ENCODE peak calls at places on chromosome 10, in eight cellular contexts. One of them, this sample, is unnamed. For H3K4me1, the result is how much of the 10 kb centered on the place peaks cover.

GRCh38 chr10:73209705-73210104 is 37.4 kb downstream of the DNAJC9 start:
- DNase-seq in effector memory CD4-positive, alpha-beta T cell: no peak
- DNase-seq in heart left ventricle: no peak
- DNase-seq in upper lobe of right lung: no peak
- DNase-seq in lung: no peak
- DNase-seq in adrenal gland: no peak
- DNase-seq in GM23338: no peak
- DNase-seq in suprapubic skin: no peak
- DNase-seq in this sample: no peak

GRCh38 chr10:74103560-74104248 is 46.9 kb downstream of the AP3M1 start:
- DNase-seq in effector memory CD4-positive, alpha-beta T cell: no peak
- DNase-seq in heart left ventricle: no peak
- DNase-seq in upper lobe of right lung: no peak
- DNase-seq in lung: no peak
- DNase-seq in adrenal gland: no peak
- DNase-seq in GM23338: peak
- DNase-seq in suprapubic skin: no peak
- DNase-seq in this sample: no peak

GRCh38 chr10:71588685-71589084 is 130.9 kb downstream of the C10orf105 start:
- DNase-seq in effector memory CD4-positive, alpha-beta T cell: no peak
- DNase-seq in heart left ventricle: no peak
- DNase-seq in upper lobe of right lung: peak
- DNase-seq in lung: no peak
- DNase-seq in adrenal gland: no peak
- DNase-seq in GM23338: no peak
- DNase-seq in suprapubic skin: no peak
- DNase-seq in this sample: no peak

GRCh38 chr10:119686465-119687191 is 35.4 kb downstream of the BAG3 start:
- DNase-seq in effector memory CD4-positive, alpha-beta T cell: peak
- DNase-seq in heart left ventricle: peak
- DNase-seq in upper lobe of right lung: peak
- DNase-seq in lung: peak
- DNase-seq in adrenal gland: peak
- DNase-seq in GM23338: peak
- DNase-seq in suprapubic skin: peak
- DNase-seq in this sample: peak

GRCh38 chr10:93680414-93681047 is 21.9 kb downstream of the FRA10AC1 start:
- DNase-seq in effector memory CD4-positive, alpha-beta T cell: no peak
- DNase-seq in heart left ventricle: no peak
- DNase-seq in upper lobe of right lung: no peak
- DNase-seq in lung: no peak
- DNase-seq in adrenal gland: no peak
- DNase-seq in GM23338: peak
- DNase-seq in suprapubic skin: no peak
- DNase-seq in this sample: peak

GRCh38 chr10:47311193-47311899 is 10.9 kb upstream of the GDF2 start:
- DNase-seq in effector memory CD4-positive, alpha-beta T cell: peak
- DNase-seq in heart left ventricle: peak
- DNase-seq in upper lobe of right lung: no peak
- DNase-seq in lung: no peak
- DNase-seq in adrenal gland: no peak
- DNase-seq in GM23338: no peak
- DNase-seq in suprapubic skin: no peak
- DNase-seq in this sample: no peak

GRCh38 chr10:132687893-132688579 is 97.9 kb downstream of the NKX6-2 start:
- DNase-seq in effector memory CD4-positive, alpha-beta T cell: no peak
- DNase-seq in heart left ventricle: no peak
- DNase-seq in upper lobe of right lung: peak
- DNase-seq in lung: no peak
- DNase-seq in adrenal gland: no peak
- DNase-seq in GM23338: no peak
- DNase-seq in suprapubic skin: peak
- DNase-seq in this sample: no peak

GRCh38 chr10:6068422-6068821 is 6.3 kb upstream of the IL2RA start:
- DNase-seq in effector memory CD4-positive, alpha-beta T cell: no peak
- DNase-seq in heart left ventricle: no peak
- DNase-seq in upper lobe of right lung: no peak
- DNase-seq in lung: no peak
- DNase-seq in adrenal gland: no peak
- DNase-seq in GM23338: no peak
- DNase-seq in suprapubic skin: no peak
- DNase-seq in this sample: no peak

GRCh38 chr10:132202070-132202970 is 15.6 kb downstream of the DPYSL4 start:
- DNase-seq in effector memory CD4-positive, alpha-beta T cell: no peak
- DNase-seq in heart left ventricle: no peak
- DNase-seq in upper lobe of right lung: no peak
- DNase-seq in lung: no peak
- DNase-seq in adrenal gland: no peak
- DNase-seq in GM23338: no peak
- DNase-seq in suprapubic skin: no peak
- DNase-seq in this sample: no peak

GRCh38 chr10:14936584-14936983 is 17.3 kb downstream of the DCLRE1C start:
- DNase-seq in effector memory CD4-positive, alpha-beta T cell: no peak
- DNase-seq in heart left ventricle: no peak
- DNase-seq in upper lobe of right lung: no peak
- DNase-seq in lung: no peak
- DNase-seq in adrenal gland: no peak
- DNase-seq in GM23338: no peak
- DNase-seq in suprapubic skin: no peak
- DNase-seq in this sample: no peak

GRCh38 chr10:64396105-64396504 is 874.9 kb downstream of the REEP3 start:
- DNase-seq in effector memory CD4-positive, alpha-beta T cell: no peak
- DNase-seq in heart left ventricle: no peak
- DNase-seq in upper lobe of right lung: no peak
- DNase-seq in lung: no peak
- DNase-seq in adrenal gland: no peak
- DNase-seq in GM23338: peak
- DNase-seq in suprapubic skin: no peak
- DNase-seq in this sample: no peak

GRCh38 chr10:43287056-43288007 is 20.5 kb upstream of the RASGEF1A start:
- DNase-seq in effector memory CD4-positive, alpha-beta T cell: peak
- DNase-seq in heart left ventricle: no peak
- DNase-seq in upper lobe of right lung: peak
- DNase-seq in lung: peak
- DNase-seq in adrenal gland: no peak
- DNase-seq in GM23338: peak
- DNase-seq in suprapubic skin: no peak
- DNase-seq in this sample: no peak

GRCh38 chr10:126592901-126593300 is 77.6 kb downstream of the C10orf90 start:
- DNase-seq in effector memory CD4-positive, alpha-beta T cell: no peak
- DNase-seq in heart left ventricle: no peak
- DNase-seq in upper lobe of right lung: no peak
- DNase-seq in lung: no peak
- DNase-seq in adrenal gland: no peak
- DNase-seq in GM23338: no peak
- DNase-seq in suprapubic skin: no peak
- DNase-seq in this sample: no peak

GRCh38 chr10:37732685-37733084 is 124.7 kb downstream of the ZNF248 start:
- DNase-seq in effector memory CD4-positive, alpha-beta T cell: no peak
- DNase-seq in heart left ventricle: no peak
- DNase-seq in upper lobe of right lung: no peak
- DNase-seq in lung: no peak
- DNase-seq in adrenal gland: no peak
- DNase-seq in GM23338: no peak
- DNase-seq in suprapubic skin: no peak
- DNase-seq in this sample: no peak

GRCh38 chr10:132774905-132775863 is 10.8 kb downstream of the NKX6-2 start:
- DNase-seq in effector memory CD4-positive, alpha-beta T cell: no peak
- DNase-seq in heart left ventricle: no peak
- DNase-seq in upper lobe of right lung: no peak
- DNase-seq in lung: no peak
- DNase-seq in adrenal gland: no peak
- DNase-seq in GM23338: peak
- DNase-seq in suprapubic skin: no peak
- DNase-seq in this sample: no peak

GRCh38 chr10:89613582-89613981 is 31.5 kb downstream of the PANK1 start:
- DNase-seq in effector memory CD4-positive, alpha-beta T cell: no peak
- DNase-seq in heart left ventricle: no peak
- DNase-seq in upper lobe of right lung: no peak
- DNase-seq in lung: no peak
- DNase-seq in adrenal gland: no peak
- DNase-seq in GM23338: no peak
- DNase-seq in suprapubic skin: no peak
- DNase-seq in this sample: no peak

GRCh38 chr10:10821926-10822325 is 195.7 kb upstream of the CELF2 start:
- DNase-seq in effector memory CD4-positive, alpha-beta T cell: no peak
- DNase-seq in heart left ventricle: no peak
- DNase-seq in upper lobe of right lung: no peak
- DNase-seq in lung: peak
- DNase-seq in adrenal gland: no peak
- DNase-seq in GM23338: no peak
- DNase-seq in suprapubic skin: no peak
- DNase-seq in this sample: no peak

GRCh38 chr10:26457088-26457487 is 18.9 kb downstream of the APBB1IP start:
- DNase-seq in effector memory CD4-positive, alpha-beta T cell: no peak
- DNase-seq in heart left ventricle: no peak
- DNase-seq in upper lobe of right lung: no peak
- DNase-seq in lung: no peak
- DNase-seq in adrenal gland: no peak
- DNase-seq in GM23338: no peak
- DNase-seq in suprapubic skin: no peak
- DNase-seq in this sample: no peak
- H3K4me1 ChIP-seq in effector memory CD4-positive, alpha-beta T cell: under half
- H3K4me1 ChIP-seq in heart left ventricle: under half
- H3K4me1 ChIP-seq in upper lobe of right lung: under half
- H3K4me1 ChIP-seq in lung: under half
- H3K4me1 ChIP-seq in adrenal gland: under half
- H3K4me1 ChIP-seq in GM23338: under half
- H3K4me1 ChIP-seq in suprapubic skin: under half
- H3K4me1 ChIP-seq in this sample: under half

GRCh38 chr10:122374246-122374858 is at the start of gene PLEKHA1:
- DNase-seq in effector memory CD4-positive, alpha-beta T cell: peak
- DNase-seq in heart left ventricle: peak
- DNase-seq in upper lobe of right lung: peak
- DNase-seq in lung: peak
- DNase-seq in adrenal gland: peak
- DNase-seq in GM23338: peak
- DNase-seq in suprapubic skin: peak
- DNase-seq in this sample: peak

GRCh38 chr10:122375761-122376160 is 1.3 kb downstream of the PLEKHA1 start:
- DNase-seq in effector memory CD4-positive, alpha-beta T cell: no peak
- DNase-seq in heart left ventricle: no peak
- DNase-seq in upper lobe of right lung: no peak
- DNase-seq in lung: no peak
- DNase-seq in adrenal gland: no peak
- DNase-seq in GM23338: peak
- DNase-seq in suprapubic skin: no peak
- DNase-seq in this sample: no peak

GRCh38 chr10:122374859-122375721 is 582 bp downstream of the PLEKHA1 start:
- DNase-seq in effector memory CD4-positive, alpha-beta T cell: peak
- DNase-seq in heart left ventricle: peak
- DNase-seq in upper lobe of right lung: peak
- DNase-seq in lung: peak
- DNase-seq in adrenal gland: peak
- DNase-seq in GM23338: peak
- DNase-seq in suprapubic skin: peak
- DNase-seq in this sample: peak

GRCh38 chr10:122379041-122379440 is 4.5 kb downstream of the PLEKHA1 start:
- DNase-seq in effector memory CD4-positive, alpha-beta T cell: no peak
- DNase-seq in heart left ventricle: no peak
- DNase-seq in upper lobe of right lung: no peak
- DNase-seq in lung: no peak
- DNase-seq in adrenal gland: no peak
- DNase-seq in GM23338: no peak
- DNase-seq in suprapubic skin: no peak
- DNase-seq in this sample: no peak

DNA sequence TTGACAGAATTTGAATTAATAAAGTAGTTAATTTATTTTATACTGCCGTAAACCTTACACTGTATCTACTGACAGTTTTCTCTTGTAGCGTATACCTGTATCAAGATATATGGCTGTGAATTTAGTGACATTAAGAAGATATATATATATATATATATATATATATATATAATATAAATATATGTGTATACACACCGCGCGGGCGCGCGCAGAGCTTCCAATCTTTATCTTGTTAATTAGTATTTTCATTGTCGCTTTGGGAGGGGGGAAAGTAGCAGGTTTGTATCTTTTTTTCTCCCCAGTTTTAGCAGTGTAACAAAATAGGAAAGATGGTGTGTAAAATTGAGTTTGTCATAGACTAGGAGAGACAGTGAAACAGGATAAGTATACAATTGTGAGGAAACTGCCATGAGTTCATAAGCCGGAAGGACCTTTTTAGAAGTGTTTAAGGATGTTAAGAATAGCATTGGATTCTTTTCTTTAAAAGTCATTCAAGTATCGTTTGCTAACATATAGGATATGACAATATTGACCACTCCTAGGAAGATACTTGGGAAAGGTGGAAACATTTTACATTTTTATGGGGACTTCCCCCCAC is 2.0 kb downstream of the PLEKHA1 start:
- DNase-seq in effector memory CD4-positive, alpha-beta T cell: no peak
- DNase-seq in heart left ventricle: no peak
- DNase-seq in upper lobe of right lung: no peak
- DNase-seq in lung: no peak
- DNase-seq in adrenal gland: no peak
- DNase-seq in GM23338: no peak
- DNase-seq in suprapubic skin: no peak
- DNase-seq in this sample: no peak
- H3K4me3 ChIP-seq in effector memory CD4-positive, alpha-beta T cell: no peak
- H3K4me3 ChIP-seq in heart left ventricle: peak
- H3K4me3 ChIP-seq in upper lobe of right lung: peak
- H3K4me3 ChIP-seq in lung: no peak
- H3K4me3 ChIP-seq in adrenal gland: no peak
- H3K4me3 ChIP-seq in GM23338: peak
- H3K4me3 ChIP-seq in suprapubic skin: peak
- H3K4me3 ChIP-seq in this sample: no peak

GRCh38 chr10:682931-683447 is 6.5 kb downstream of the DIP2C start:
- DNase-seq in effector memory CD4-positive, alpha-beta T cell: no peak
- DNase-seq in heart left ventricle: no peak
- DNase-seq in upper lobe of right lung: no peak
- DNase-seq in lung: no peak
- DNase-seq in adrenal gland: no peak
- DNase-seq in GM23338: no peak
- DNase-seq in suprapubic skin: no peak
- DNase-seq in this sample: no peak
- H3K4me1 ChIP-seq in effector memory CD4-positive, alpha-beta T cell: under half
- H3K4me1 ChIP-seq in heart left ventricle: under half
- H3K4me1 ChIP-seq in upper lobe of right lung: under half
- H3K4me1 ChIP-seq in lung: under half
- H3K4me1 ChIP-seq in adrenal gland: under half
- H3K4me1 ChIP-seq in GM23338: under half
- H3K4me1 ChIP-seq in suprapubic skin: under half
- H3K4me1 ChIP-seq in this sample: under half

DNA sequence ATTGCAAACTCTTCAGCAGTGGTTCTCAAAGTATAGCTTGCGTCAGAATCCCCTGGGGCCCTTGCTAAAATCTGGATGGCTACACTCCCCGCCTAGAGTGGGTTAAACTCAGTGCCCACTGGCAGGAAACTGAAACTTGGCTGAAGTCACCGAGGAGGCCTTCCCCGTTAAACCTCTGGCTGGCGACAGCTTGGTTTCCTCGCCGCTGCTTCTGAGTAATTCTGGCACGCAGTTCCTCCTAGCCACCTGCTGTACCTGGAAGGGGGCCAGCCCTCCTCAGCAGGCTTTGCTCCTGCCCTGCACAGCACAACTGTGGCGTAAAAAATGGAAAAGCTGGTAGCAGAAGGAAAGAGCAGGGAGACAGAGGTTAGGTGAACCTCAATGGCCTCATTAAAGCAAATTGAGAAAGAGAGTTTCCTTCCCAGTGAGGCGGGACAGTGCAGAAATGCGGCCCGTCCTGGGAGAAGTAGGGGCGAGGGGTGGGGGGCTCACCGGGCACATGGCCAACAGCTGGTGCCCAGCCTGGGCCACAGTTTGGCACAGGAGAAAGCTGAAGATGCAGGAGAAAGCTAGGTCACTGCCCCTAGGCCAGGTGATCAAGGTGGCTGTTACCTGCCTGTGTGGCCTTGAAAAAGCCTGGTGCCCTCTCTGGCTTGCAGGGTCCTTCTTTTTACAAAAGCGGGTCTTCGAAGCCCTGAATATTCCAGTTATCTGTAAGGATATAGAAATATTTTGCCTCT is 46.6 kb downstream of the ALOX5 start:
- DNase-seq in effector memory CD4-positive, alpha-beta T cell: peak
- DNase-seq in heart left ventricle: peak
- DNase-seq in upper lobe of right lung: peak
- DNase-seq in lung: peak
- DNase-seq in adrenal gland: peak
- DNase-seq in GM23338: no peak
- DNase-seq in suprapubic skin: no peak
- DNase-seq in this sample: no peak
- H3K4me3 ChIP-seq in effector memory CD4-positive, alpha-beta T cell: peak
- H3K4me3 ChIP-seq in heart left ventricle: no peak
- H3K4me3 ChIP-seq in upper lobe of right lung: peak
- H3K4me3 ChIP-seq in lung: no peak
- H3K4me3 ChIP-seq in adrenal gland: no peak
- H3K4me3 ChIP-seq in GM23338: no peak
- H3K4me3 ChIP-seq in suprapubic skin: peak
- H3K4me3 ChIP-seq in this sample: no peak